ENCODE peak calls at places on chromosomes 1 and 21, in six cellular contexts. C is renal cortical epithelial cell, K is NCI-H1092 treated with DMSO at 0.1 percent for 48 hours, X is NCI-H446 treated with DMSO at 0.1 percent for 48 hours, B is heart right ventricle, Q is NCI-H748 treated with DMSO at 0.1 percent for 48 hours. F is an unnamed sample.

GRCh38 chr1:198496216-198497143 is 44.0 kb downstream of the ATP6V1G3 start:
- DNase-seq in C (peak; percentile 21), K (no peak), X (no peak), B (no peak), Q (no peak), F (no peak)

GRCh38 chr1:39524171-39524570 is 32.7 kb downstream of the BMP8A start:
- DNase-seq in C (no peak), K (no peak), X (no peak), B (no peak), Q (no peak), F (no peak)

GRCh38 chr1:155300024-155300423 is 1.2 kb downstream of the PKLR start:
- DNase-seq in C (no peak), K (no peak), X (no peak), B (no peak), Q (no peak), F (no peak)

GRCh38 chr1:16229976-16230740 is 6.8 kb downstream of the CPLANE2 start:
- DNase-seq in C (no peak), K (no peak), X (no peak), B (no peak), Q (no peak), F (no peak)

GRCh38 chr1:218815076-218815475 is 358.6 kb upstream of the LYPLAL1 start:
- DNase-seq in C (peak; percentile 50), K (no peak), X (no peak), B (no peak), Q (no peak), F (no peak)

GRCh38 chr1:234214129-234214910 is 158.9 kb upstream of the COA6 start:
- DNase-seq in C (peak; percentile 15), K (peak; percentile 61), X (no peak), B (peak; percentile 26), Q (no peak), F (peak; percentile 59)

GRCh38 chr1:6275826-6276764 is 15.2 kb upstream of the GPR153 start:
- DNase-seq in C (peak; percentile 38), K (peak; percentile 78), X (no peak), B (peak; percentile 67), Q (no peak), F (no peak)

GRCh38 chr21:14382486-14382834 is 486 bp downstream of the HSPA13 start:
- DNase-seq in C (peak; percentile 16), K (peak; percentile 60), X (no peak), B (no peak), Q (peak; percentile 55), F (no peak)

GRCh38 chr1:107430540-107431228 is 289.8 kb downstream of the NTNG1 start:
- DNase-seq in C (peak; percentile 63), K (peak; percentile 29), X (peak; percentile 27), B (no peak), Q (peak; percentile 37), F (peak; percentile 30)

GRCh38 chr1:30336550-30337426 is 386.6 kb downstream of the MATN1 start:
- DNase-seq in C (no peak), K (peak; percentile 62), X (no peak), B (no peak), Q (no peak), F (no peak)

GRCh38 chr1:231731262-231731661 is 104.7 kb downstream of the DISC1 start:
- DNase-seq in C (no peak), K (no peak), X (no peak), B (no peak), Q (peak; percentile 8), F (no peak)

GRCh38 chr1:23177438-23178380 is 9.1 kb upstream of the LUZP1 start:
- DNase-seq in C (peak; percentile 60), K (peak; percentile 76), X (peak; percentile 37), B (peak; percentile 89), Q (no peak), F (peak; percentile 72)

GRCh38 chr1:55210990-55211389 is 4.2 kb downstream of the USP24 start:
- DNase-seq in C (no peak), K (no peak), X (no peak), B (no peak), Q (no peak), F (no peak)

GRCh38 chr1:81510701-81511100 is 290.0 kb upstream of the ADGRL2 start:
- DNase-seq in C (no peak), K (no peak), X (no peak), B (no peak), Q (no peak), F (no peak)

GRCh38 chr1:21552715-21553114 is 43.5 kb downstream of the ALPL start:
- DNase-seq in C (peak; percentile 85), K (no peak), X (no peak), B (no peak), Q (no peak), F (no peak)

GRCh38 chr1:103309761-103310160 is 201.4 kb upstream of the COL11A1 start:
- DNase-seq in C (no peak), K (no peak), X (no peak), B (no peak), Q (no peak), F (no peak)

GRCh38 chr1:63651110-63651776 is 58.0 kb downstream of the PGM1 start:
- DNase-seq in C (no peak), K (no peak), X (no peak), B (no peak), Q (no peak), F (no peak)

GRCh38 chr1:11174271-11174942 is 14.7 kb upstream of the ANGPTL7 start:
- DNase-seq in C (no peak), K (no peak), X (no peak), B (no peak), Q (no peak), F (no peak)

GRCh38 chr1:6049419-6049818 is 3.7 kb downstream of the KCNAB2 start:
- DNase-seq in C (no peak), K (no peak), X (no peak), B (no peak), Q (no peak), F (no peak)

GRCh38 chr1:197486948-197487347 is 218.9 kb downstream of the CRB1 start:
- DNase-seq in C (peak; percentile 43), K (no peak), X (no peak), B (no peak), Q (no peak), F (no peak)

GRCh38 chr1:111851552-111851951 is 95.9 kb downstream of the DDX20 start:
- DNase-seq in C (no peak), K (peak; percentile 33), X (peak; percentile 21), B (no peak), Q (no peak), F (no peak)

GRCh38 chr1:184068354-184068753 is 16.8 kb downstream of the TSEN15 start:
- DNase-seq in C (no peak), K (no peak), X (no peak), B (no peak), Q (no peak), F (no peak)

GRCh38 chr1:227917081-227917950 is 30.4 kb downstream of the WNT9A start:
- DNase-seq in C (no peak), K (no peak), X (no peak), B (no peak), Q (no peak), F (no peak)

GRCh38 chr1:70441392-70442035 is 30.4 kb downstream of the CTH start:
- DNase-seq in C (no peak), K (no peak), X (no peak), B (no peak), Q (no peak), F (no peak)

GRCh38 chr1:170377896-170378634 is 153.9 kb upstream of the GORAB start:
- DNase-seq in C (no peak), K (no peak), X (peak; percentile 60), B (no peak), Q (no peak), F (no peak)

GRCh38 chr1:63774617-63775417 is 1.0 kb downstream of the ROR1 start:
- DNase-seq in C (no peak), K (no peak), X (no peak), B (peak; percentile 47), Q (no peak), F (peak; percentile 49)

GRCh38 chr1:176119549-176119948 is 87.5 kb downstream of the COP1 start:
- DNase-seq in C (peak; percentile 23), K (no peak), X (no peak), B (no peak), Q (no peak), F (no peak)

GRCh38 chr1:46315669-46316403 is 12.3 kb downstream of the UQCRH start:
- DNase-seq in C (no peak), K (no peak), X (no peak), B (no peak), Q (no peak), F (no peak)

GRCh38 chr1:222004034-222004433 is 262.1 kb upstream of the DUSP10 start:
- DNase-seq in C (no peak), K (no peak), X (no peak), B (no peak), Q (no peak), F (no peak)

GRCh38 chr1:186187601-186188000 is 187.5 kb downstream of the TPR start:
- DNase-seq in C (peak; percentile 87), K (no peak), X (no peak), B (no peak), Q (no peak), F (no peak)

GRCh38 chr1:245234217-245235120 is 79.7 kb downstream of the KIF26B start:
- DNase-seq in C (peak; percentile 30), K (peak; percentile 94), X (no peak), B (no peak), Q (peak; percentile 70), F (no peak)

GRCh38 chr1:79781261-79781660 is 774.7 kb upstream of the ADGRL4 start:
- DNase-seq in C (no peak), K (no peak), X (no peak), B (no peak), Q (no peak), F (no peak)

GRCh38 chr1:228306275-228307217 is 98.7 kb downstream of the OBSCN start:
- DNase-seq in C (no peak), K (no peak), X (no peak), B (peak; percentile 9), Q (no peak), F (no peak)

GRCh38 chr1:13763991-13764390 is 64.0 kb downstream of the PRDM2 start:
- DNase-seq in C (no peak), K (no peak), X (no peak), B (no peak), Q (no peak), F (no peak)

GRCh38 chr1:10152709-10153284 is 57.6 kb upstream of the KIF1B start:
- DNase-seq in C (peak; percentile 30), K (peak; percentile 45), X (peak; percentile 48), B (peak; percentile 18), Q (peak; percentile 0), F (no peak)

GRCh38 chr1:108897865-108898720 is 21.3 kb downstream of the GPSM2 start:
- DNase-seq in C (peak; percentile 76), K (peak; percentile 41), X (peak; percentile 66), B (no peak), Q (peak; percentile 31), F (no peak)

GRCh38 chr1:205575294-205575885 is 56.4 kb downstream of the ELK4 start:
- DNase-seq in C (peak; percentile 47), K (no peak), X (no peak), B (no peak), Q (no peak), F (no peak)

F was measured in lung.